ENCODE peak calls at places on chromosome 11, in six cellular contexts. V, E, W, I, A and Q are unnamed samples.

GRCh38 chr11:45322891-45323597 is 36.9 kb upstream of the SYT13 start:
- DNase-seq in V (no peak), E (no peak), W (no peak), I (no peak), A (no peak), Q (no peak)

GRCh38 chr11:8699903-8700302 is 17.3 kb downstream of the RPL27A start:
- DNase-seq in V (peak), E (no peak), W (peak), I (no peak), A (peak), Q (no peak)

GRCh38 chr11:90349741-90350140 is 126.9 kb upstream of the CHORDC1 start:
- DNase-seq in V (no peak), E (no peak), W (no peak), I (no peak), A (no peak), Q (no peak)

GRCh38 chr11:107799245-107799859 is 59.2 kb downstream of the SLC35F2 start:
- DNase-seq in V (peak), E (peak), W (peak), I (peak), A (peak), Q (peak)

GRCh38 chr11:75454987-75455386 is 22.0 kb upstream of the KLHL35 start:
- DNase-seq in V (no peak), E (no peak), W (no peak), I (no peak), A (no peak), Q (no peak)

GRCh38 chr11:75035911-75036536 is 47.3 kb downstream of the NEU3 start:
- DNase-seq in V (no peak), E (no peak), W (peak), I (no peak), A (no peak), Q (peak)

GRCh38 chr11:68527585-68527984 is 67.0 kb downstream of the PPP6R3 start:
- DNase-seq in V (no peak), E (no peak), W (no peak), I (no peak), A (no peak), Q (no peak)

GRCh38 chr11:2792376-2793250 is 92.8 kb upstream of the KCNQ1OT1 start:
- DNase-seq in V (peak), E (no peak), W (peak), I (peak), A (peak), Q (no peak)

GRCh38 chr11:35178862-35179261 is 39.9 kb downstream of the CD44 start:
- DNase-seq in V (no peak), E (peak), W (no peak), I (no peak), A (no peak), Q (no peak)

GRCh38 chr11:88050247-88050646 is 125.0 kb downstream of the RAB38 start:
- DNase-seq in V (no peak), E (no peak), W (no peak), I (no peak), A (no peak), Q (no peak)

GRCh38 chr11:15594607-15595006 is 479.9 kb downstream of the INSC start:
- DNase-seq in V (no peak), E (no peak), W (no peak), I (no peak), A (no peak), Q (no peak)

GRCh38 chr11:31645747-31646146 is 136.2 kb downstream of the ELP4 start:
- DNase-seq in V (no peak), E (no peak), W (no peak), I (no peak), A (no peak), Q (no peak)

DNA sequence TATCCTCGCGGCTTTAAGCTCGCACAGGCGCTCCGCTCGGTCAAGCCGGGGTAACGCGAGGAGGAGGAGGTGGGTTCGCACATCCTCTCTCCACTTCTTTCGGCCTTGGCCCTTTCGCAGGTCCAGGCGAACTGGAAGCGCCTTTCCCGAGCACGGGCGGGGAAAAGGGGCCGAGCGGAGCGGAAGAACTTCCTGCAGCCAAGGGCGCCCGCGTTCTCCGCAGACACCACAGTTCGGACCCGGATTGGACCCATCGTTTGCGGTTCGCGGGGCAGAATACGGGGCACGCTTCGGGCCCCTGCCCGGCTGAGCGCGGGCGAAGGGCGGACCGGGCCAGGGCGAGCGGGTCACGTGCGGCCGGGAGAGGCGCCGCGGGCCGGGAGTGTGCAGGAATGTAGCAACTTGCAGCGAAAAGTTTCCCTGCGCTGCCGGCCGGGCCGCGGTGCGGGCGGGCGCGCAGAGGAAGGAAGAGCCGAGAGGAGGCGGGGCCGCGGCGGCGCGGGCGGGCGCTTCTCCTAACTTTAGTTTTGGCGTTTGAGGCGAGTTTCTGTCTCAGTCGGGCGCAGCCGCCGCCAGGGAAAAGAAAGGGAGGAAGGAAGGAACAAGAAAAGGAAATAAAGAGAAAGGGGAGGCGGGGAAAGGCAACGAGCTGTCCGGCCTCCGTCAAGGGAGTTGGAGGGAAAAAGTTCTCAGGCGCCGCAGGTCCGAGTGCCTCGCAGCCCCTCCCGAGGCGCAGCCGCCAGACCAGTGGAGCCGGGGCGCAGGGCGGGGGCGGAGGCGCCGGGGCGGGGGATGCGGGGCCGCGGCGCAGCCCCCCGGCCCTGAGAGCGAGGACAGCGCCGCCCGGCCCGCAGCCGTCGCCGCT is at the start of gene YAP1:
- DNase-seq in V (peak), E (peak), W (peak), I (peak), A (peak), Q (peak)
- TF ChIP-seq POLR2A in V (no peak), E (no peak), W (peak), I (peak), A (peak), Q (no peak)

DNA sequence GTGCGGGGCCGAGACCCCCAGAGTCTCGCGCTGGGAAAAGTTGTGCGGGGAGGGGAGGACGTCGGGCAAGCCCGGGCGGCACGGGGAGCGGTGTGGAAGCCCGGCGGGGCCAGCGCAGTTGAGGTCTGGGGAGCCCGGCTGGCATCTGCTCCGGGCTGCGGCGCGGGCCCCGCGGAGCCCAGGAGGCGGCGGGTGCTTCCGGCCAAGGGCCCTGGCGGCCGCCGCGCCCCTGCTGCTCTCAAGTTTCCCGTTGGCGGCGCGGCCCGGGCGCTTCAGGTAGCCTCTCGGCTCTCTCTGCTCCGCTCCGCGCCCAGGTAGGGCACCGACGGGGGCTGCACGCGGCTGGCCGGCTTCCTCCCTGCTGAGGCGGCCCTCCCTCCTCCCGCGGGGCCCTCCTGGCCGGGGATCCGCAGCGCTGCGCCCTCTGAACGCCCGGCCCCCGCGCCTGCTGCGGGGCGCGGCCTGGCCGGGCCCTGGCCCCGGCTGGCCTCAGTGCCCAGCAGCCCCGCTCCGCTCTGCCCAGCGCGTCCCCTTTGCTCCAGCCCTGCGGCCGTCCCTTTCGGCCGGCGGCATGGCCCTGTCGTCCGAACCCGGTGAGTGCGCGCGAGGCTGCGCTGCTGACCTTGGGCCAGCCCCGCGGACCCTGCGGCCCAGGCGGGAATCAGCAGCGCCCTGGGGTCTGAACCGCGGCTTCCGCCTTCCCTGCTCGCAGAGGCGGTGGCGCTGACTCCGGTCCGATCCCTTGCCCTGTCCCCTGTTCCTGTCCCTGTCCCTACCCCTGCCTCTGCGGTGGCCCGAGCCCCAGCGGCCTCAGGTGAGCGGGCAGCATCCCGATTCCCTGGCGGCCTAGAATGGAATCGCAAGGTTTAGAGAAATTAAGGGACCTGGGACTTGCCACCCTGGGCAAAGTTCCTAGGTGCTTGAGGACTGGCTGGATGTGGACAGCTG is 4.3 kb upstream of the AMPD3 start:
- DNase-seq in V (peak), E (no peak), W (peak), I (peak), A (no peak), Q (peak)
- TF ChIP-seq POLR2A in V (no peak), E (no peak), W (peak), I (no peak), A (no peak), Q (peak)

GRCh38 chr11:7321708-7322448 is 70.2 kb downstream of the SYT9 start:
- DNase-seq in V (no peak), E (no peak), W (no peak), I (no peak), A (no peak), Q (no peak)
- TF ChIP-seq POLR2A in V (no peak), E (no peak), W (no peak), I (no peak), A (no peak), Q (no peak)

GRCh38 chr11:67419330-67420049 is 4.0 kb downstream of the CARNS1 start:
- DNase-seq in V (no peak), E (no peak), W (no peak), I (no peak), A (no peak), Q (no peak)

GRCh38 chr11:67417425-67417824 is 1.9 kb downstream of the CARNS1 start:
- DNase-seq in V (no peak), E (no peak), W (no peak), I (no peak), A (no peak), Q (no peak)

GRCh38 chr11:67415501-67416304 is at the start of gene CARNS1:
- DNase-seq in V (no peak), E (no peak), W (no peak), I (no peak), A (no peak), Q (peak)

GRCh38 chr11:67418476-67419281 is 3.2 kb downstream of the CARNS1 start:
- DNase-seq in V (peak), E (no peak), W (no peak), I (no peak), A (no peak), Q (no peak)

DNA sequence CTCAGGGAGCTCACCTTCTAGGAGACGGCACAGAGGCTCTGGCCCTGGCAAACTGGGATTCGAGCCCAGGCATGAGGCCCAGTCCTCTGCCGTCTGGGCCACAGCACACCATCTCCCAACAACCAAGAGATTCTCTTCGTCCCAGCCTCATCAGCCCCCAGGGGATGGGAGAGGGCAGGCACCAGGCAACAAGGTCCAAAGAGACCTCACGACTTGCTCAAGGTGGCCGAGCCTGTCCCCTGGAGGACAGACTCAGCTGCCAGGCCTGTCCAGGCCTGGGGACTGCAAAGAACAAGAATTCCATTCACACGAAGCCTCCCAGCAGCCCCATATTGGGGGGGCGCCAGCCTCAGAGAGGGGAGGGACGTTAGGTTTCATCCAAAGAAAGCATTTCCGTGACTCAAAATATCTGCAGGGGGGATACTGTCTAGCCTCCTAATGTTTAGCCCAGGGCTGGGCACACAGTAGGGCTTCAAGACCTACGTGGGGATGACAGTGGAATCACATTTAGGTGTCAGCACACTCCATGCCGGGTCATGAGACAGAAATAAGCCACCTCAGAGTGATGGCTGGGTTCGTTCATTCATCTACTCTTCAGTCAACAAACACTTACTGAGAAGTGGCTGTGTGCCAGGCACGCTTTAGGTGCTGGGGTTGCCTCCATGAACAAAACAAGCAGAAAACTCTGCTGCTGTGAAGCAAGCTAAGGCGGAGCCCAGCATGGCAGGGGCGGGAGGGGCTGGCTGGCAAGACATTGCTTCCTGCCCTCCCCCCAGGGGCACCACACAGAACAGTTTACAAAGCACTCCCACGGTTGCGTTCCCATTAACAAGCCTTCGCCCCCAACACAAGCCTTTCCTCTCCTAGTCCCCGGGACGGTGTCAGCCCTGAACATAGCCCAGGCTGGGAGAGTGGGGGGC is 1.2 kb downstream of the CARNS1 start:
- DNase-seq in V (no peak), E (no peak), W (no peak), I (no peak), A (no peak), Q (peak)
- TF ChIP-seq POLR2A in V (no peak), E (no peak), W (no peak), I (no peak), A (peak), Q (no peak)

GRCh38 chr11:33699515-33700424 is 856 bp downstream of the C11orf91 start:
- DNase-seq in V (peak), E (no peak), W (peak), I (no peak), A (no peak), Q (no peak)
- TF ChIP-seq POLR2A in V (no peak), E (no peak), W (peak), I (no peak), A (no peak), Q (no peak)